ENCODE peak calls at places on chromosomes 16 and 17, in seven cellular contexts. U, M, I, P, Z, D and T are unnamed samples.

GRCh38 chr17:54992797-54993639 is 24.5 kb downstream of the STXBP4 start:
- DNase-seq in U (peak; percentile 63), M (no peak), I (no peak), P (no peak), Z (no peak), D (no peak), T (no peak)

GRCh38 chr16:56558024-56558747 is 6.7 kb upstream of the MT4 start:
- DNase-seq in U (peak; percentile 46), M (no peak), I (no peak), P (no peak), Z (peak; percentile 40), D (no peak), T (no peak)

GRCh38 chr17:38602453-38602852 is 3.3 kb downstream of the SRCIN1 start:
- DNase-seq in U (no peak), M (no peak), I (no peak), P (no peak), Z (no peak), D (no peak), T (no peak)

GRCh38 chr17:6299275-6299674 is 135.6 kb downstream of the AIPL1 start:
- DNase-seq in U (no peak), M (no peak), I (no peak), P (no peak), Z (no peak), D (no peak), T (no peak)

GRCh38 chr17:3750926-3751325 is 27.2 kb downstream of the HASPIN start:
- DNase-seq in U (no peak), M (peak; percentile 60), I (no peak), P (no peak), Z (no peak), D (peak; percentile 35), T (no peak)

GRCh38 chr16:20332411-20332810 is 5.1 kb upstream of the GP2 start:
- DNase-seq in U (no peak), M (no peak), I (no peak), P (no peak), Z (peak; percentile 64), D (no peak), T (no peak)

GRCh38 chr17:62757518-62757951 is 50.6 kb downstream of the MARCHF10 start:
- DNase-seq in U (no peak), M (no peak), I (no peak), P (no peak), Z (no peak), D (no peak), T (no peak)

GRCh38 chr17:77454560-77455095 is 313.9 kb downstream of the SEC14L1 start:
- DNase-seq in U (no peak), M (no peak), I (no peak), P (no peak), Z (no peak), D (no peak), T (no peak)

GRCh38 chr16:3480901-3481695 is 14.2 kb downstream of the C16orf90 start:
- DNase-seq in U (no peak), M (no peak), I (no peak), P (no peak), Z (no peak), D (no peak), T (no peak)

GRCh38 chr17:36879599-36880255 is 57.5 kb upstream of the LHX1 start:
- DNase-seq in U (no peak), M (no peak), I (no peak), P (no peak), Z (no peak), D (no peak), T (no peak)

GRCh38 chr17:78826836-78827509 is 13.6 kb downstream of the USP36 start:
- DNase-seq in U (no peak), M (peak; percentile 7), I (peak; percentile 44), P (no peak), Z (no peak), D (no peak), T (no peak)

GRCh38 chr17:76755285-76755684 is 17.4 kb downstream of the MFSD11 start:
- DNase-seq in U (no peak), M (no peak), I (no peak), P (no peak), Z (no peak), D (no peak), T (no peak)

GRCh38 chr16:64977211-64977920 is 144.5 kb downstream of the CDH11 start:
- DNase-seq in U (no peak), M (no peak), I (no peak), P (no peak), Z (no peak), D (no peak), T (no peak)

GRCh38 chr16:31072540-31073072 is 1.4 kb downstream of the ZNF668 start:
- DNase-seq in U (peak; percentile 48), M (peak; percentile 47), I (no peak), P (peak; percentile 68), Z (peak; percentile 29), D (no peak), T (no peak)

GRCh38 chr16:10509534-10510025 is 70.8 kb downstream of the EMP2 start:
- DNase-seq in U (peak; percentile 88), M (peak; percentile 52), I (peak; percentile 71), P (no peak), Z (peak; percentile 46), D (peak; percentile 29), T (peak; percentile 56)

GRCh38 chr16:65126845-65127624 is 5.2 kb upstream of the CDH11 start:
- DNase-seq in U (no peak), M (no peak), I (no peak), P (no peak), Z (no peak), D (no peak), T (no peak)

GRCh38 chr16:9630119-9630518 is 538.7 kb downstream of the HAPSTR1 start:
- DNase-seq in U (no peak), M (no peak), I (no peak), P (no peak), Z (no peak), D (no peak), T (no peak)

GRCh38 chr16:13519871-13520270 is 400.1 kb upstream of the ERCC4 start:
- DNase-seq in U (no peak), M (no peak), I (no peak), P (no peak), Z (no peak), D (no peak), T (no peak)

GRCh38 chr16:77993586-77993985 is 28.8 kb upstream of the CLEC3A start:
- DNase-seq in U (no peak), M (no peak), I (no peak), P (no peak), Z (no peak), D (no peak), T (no peak)

GRCh38 chr16:22008215-22009142 is 568 bp downstream of the MOSMO start:
- DNase-seq in U (no peak), M (peak; percentile 34), I (peak; percentile 27), P (peak; percentile 69), Z (peak; percentile 48), D (no peak), T (peak; percentile 14)

GRCh38 chr16:86566601-86566965 is at the start of gene FOXC2:
- DNase-seq in U (peak; percentile 95), M (no peak), I (peak; percentile 89), P (peak; percentile 97), Z (peak; percentile 53), D (no peak), T (peak; percentile 69)

GRCh38 chr17:77999413-78000173 is 41.1 kb downstream of the TNRC6C start:
- DNase-seq in U (peak; percentile 60), M (no peak), I (no peak), P (no peak), Z (no peak), D (no peak), T (no peak)

GRCh38 chr16:1965610-1966009 is 984 bp upstream of the RPS2 start:
- DNase-seq in U (no peak), M (peak; percentile 39), I (no peak), P (no peak), Z (peak; percentile 42), D (no peak), T (no peak)

GRCh38 chr16:22353188-22353919 is 21.1 kb downstream of the CDR2 start:
- DNase-seq in U (peak; percentile 81), M (peak; percentile 60), I (no peak), P (no peak), Z (no peak), D (no peak), T (no peak)

GRCh38 chr17:9948967-9949366 is 43.9 kb upstream of the RCVRN start:
- DNase-seq in U (no peak), M (no peak), I (peak; percentile 10), P (no peak), Z (no peak), D (no peak), T (no peak)

GRCh38 chr17:82366749-82367148 is 4.8 kb upstream of the UTS2R start:
- DNase-seq in U (no peak), M (no peak), I (no peak), P (no peak), Z (no peak), D (no peak), T (no peak)

GRCh38 chr17:10314332-10314731 is 58.5 kb downstream of the MYH13 start:
- DNase-seq in U (no peak), M (no peak), I (no peak), P (no peak), Z (no peak), D (no peak), T (no peak)

GRCh38 chr16:75107505-75107904 is 9.1 kb downstream of the LDHD start:
- DNase-seq in U (no peak), M (no peak), I (no peak), P (no peak), Z (no peak), D (no peak), T (no peak)
- H3K27ac ChIP-seq in U (no peak overlapping the region), M (peak overlapping the region; percentile 15), I (peak overlapping the region; percentile 83), P (no peak overlapping the region), Z (no peak overlapping the region), D (peak overlapping the region; percentile 27), T (peak overlapping the region; percentile 91)

GRCh38 chr17:42999003-42999525 is 845 bp downstream of the RPL27 start:
- DNase-seq in U (no peak), M (no peak), I (no peak), P (no peak), Z (no peak), D (no peak), T (no peak)
- H3K4me1 ChIP-seq in U (peaks cover 14% of the 10 kb centered on the region), M (peaks cover 22% of the 10 kb centered on the region), I (peaks cover 19% of the 10 kb centered on the region), P (peaks cover 13% of the 10 kb centered on the region), Z (peaks cover 11% of the 10 kb centered on the region), D (peaks cover 10% of the 10 kb centered on the region), T (peaks cover 11% of the 10 kb centered on the region)

DNA sequence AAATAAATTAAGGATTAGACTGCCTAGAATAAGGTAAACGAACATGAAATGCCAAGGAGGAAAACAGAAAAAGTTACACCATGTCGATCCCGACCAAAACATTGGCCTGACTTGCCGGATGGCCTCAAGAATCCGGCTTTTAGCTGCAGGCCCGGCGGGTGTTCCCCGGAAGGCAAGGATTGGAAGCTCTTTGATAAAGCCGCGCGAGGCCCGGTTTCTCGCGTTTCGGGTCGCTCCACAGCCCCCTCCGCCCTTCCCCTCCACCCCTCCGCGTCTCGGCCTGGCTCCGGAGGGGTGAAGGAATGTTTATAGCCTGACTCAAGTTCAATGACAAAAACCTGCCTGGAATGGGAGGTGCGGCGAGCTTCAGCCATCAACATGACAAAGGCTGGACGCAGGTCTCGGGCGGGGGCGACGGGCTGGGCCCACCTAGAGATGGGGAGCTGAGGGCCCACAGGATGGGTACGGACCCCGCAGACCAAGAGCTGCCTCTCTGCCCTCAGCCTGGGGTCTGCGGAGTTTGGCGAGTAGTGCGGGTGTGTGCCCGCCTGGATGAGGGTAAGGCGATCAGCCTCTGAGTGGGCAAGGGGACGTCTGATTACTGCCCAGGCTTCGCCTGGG is 2.6 kb downstream of the PRAC1 start:
- DNase-seq in U (no peak), M (no peak), I (no peak), P (no peak), Z (no peak), D (no peak), T (no peak)
- H3K27ac ChIP-seq in U (no peak overlapping the region), M (no peak overlapping the region), I (no peak overlapping the region), P (no peak overlapping the region), Z (no peak overlapping the region), D (no peak overlapping the region), T (no peak overlapping the region)

GRCh38 chr16:81748476-81749198 is 30.5 kb upstream of the PLCG2 start:
- DNase-seq in U (no peak), M (no peak), I (no peak), P (no peak), Z (no peak), D (no peak), T (no peak)
- H3K4me1 ChIP-seq in U (no peaks in the 10 kb centered on the region), M (peaks cover 12% of the 10 kb centered on the region), I (peaks cover 6% of the 10 kb centered on the region), P (peaks cover 4% of the 10 kb centered on the region), Z (no peaks in the 10 kb centered on the region), D (peaks cover 8% of the 10 kb centered on the region), T (no peaks in the 10 kb centered on the region)